ENCODE peak calls at places on chromosomes 6 and 20, in four cellular contexts. K, G, W and V are unnamed samples.

GRCh38 chr6:9795880-9796279 is 619.0 kb downstream of the TFAP2A start:
- DNase-seq in G (no peak), K (peak; percentile 18), W (no peak), V (no peak)

GRCh38 chr6:1971612-1972011 is 273.8 kb downstream of the GMDS start:
- DNase-seq in G (no peak), K (no peak), W (peak; percentile 43), V (no peak)

GRCh38 chr6:20564269-20564668 is 30.0 kb downstream of the CDKAL1 start:
- DNase-seq in G (peak; percentile 17), K (peak; percentile 50), W (no peak), V (no peak)

GRCh38 chr20:20427202-20427864 is 59.4 kb downstream of the INSM1 start:
- DNase-seq in G (no peak), W (no peak), K (no peak), V (no peak)

GRCh38 chr6:11341867-11342266 is 109.4 kb upstream of the NEDD9 start:
- DNase-seq in G (no peak), K (peak; percentile 33), W (no peak), V (no peak)

GRCh38 chr20:62117658-62118057 is 4.6 kb upstream of the LSM14B start:
- DNase-seq in G (no peak), K (no peak), W (peak; percentile 18), V (peak; percentile 90)

GRCh38 chr6:2795162-2795561 is 30.0 kb downstream of the WRNIP1 start:
- DNase-seq in G (no peak), W (no peak), K (no peak), V (no peak)

GRCh38 chr6:47234258-47234933 is 75.3 kb downstream of the TNFRSF21 start:
- DNase-seq in W (no peak), K (no peak), G (no peak), V (no peak)

GRCh38 chr6:36865835-36866234 is 8.8 kb downstream of the PPIL1 start:
- DNase-seq in W (no peak), K (no peak), G (no peak), V (no peak)

GRCh38 chr6:157666721-157667120 is 156.3 kb upstream of the SNX9 start:
- DNase-seq in W (no peak), K (no peak), G (no peak), V (no peak)

GRCh38 chr6:64012351-64013060 is 376.9 kb downstream of the PHF3 start:
- DNase-seq in K (peak; percentile 71), W (peak; percentile 30), G (no peak), V (no peak)

GRCh38 chr20:57806975-57807374 is 97.2 kb upstream of the PMEPA1 start:
- DNase-seq in W (no peak), K (no peak), G (no peak), V (no peak)

GRCh38 chr6:36599791-36600209 is 5.6 kb downstream of the SRSF3 start:
- DNase-seq in W (no peak), K (peak; percentile 62), G (no peak), V (peak; percentile 56)

GRCh38 chr6:34928220-34928619 is 39.2 kb downstream of the ANKS1A start:
- DNase-seq in K (no peak), W (no peak), G (no peak), V (no peak)